ENCODE peak calls at places on chromosomes 4 and X, in eight cellular contexts. One of them, this sample, is unnamed.

GRCh38 chr4:78020677-78021076 is 36.4 kb upstream of the FRAS1 start:
- DNase-seq in CD4-positive, alpha-beta T cell: no peak
- DNase-seq in natural killer cell: no peak
- DNase-seq in T-cell: no peak
- DNase-seq in neural crest cell: no peak
- DNase-seq in stimulated activated CD4-positive, alpha-beta T cell treated with anti-CD3 and anti-CD28 coated beads, Interleukin-2, amount 100 ng/mL, for 24 hours: no peak
- DNase-seq in GM20000: no peak
- DNase-seq in fibroblast of pulmonary artery: no peak
- DNase-seq in this sample: peak; percentile 7

GRCh38 chrX:46444011-46444410 is 101.2 kb downstream of the ZNF674 start:
- DNase-seq in natural killer cell: no peak
- DNase-seq in neural crest cell: no peak
- DNase-seq in CD4-positive, alpha-beta T cell: no peak
- DNase-seq in fibroblast of pulmonary artery: peak; percentile 71
- DNase-seq in GM20000: no peak
- DNase-seq in stimulated activated CD4-positive, alpha-beta T cell treated with anti-CD3 and anti-CD28 coated beads, Interleukin-2, amount 100 ng/mL, for 24 hours: no peak
- DNase-seq in T-cell: no peak
- DNase-seq in this sample: peak; percentile 17

GRCh38 chr4:17721496-17722360 is 59.7 kb downstream of the FAM184B start:
- DNase-seq in neural crest cell: no peak
- DNase-seq in CD4-positive, alpha-beta T cell: no peak
- DNase-seq in fibroblast of pulmonary artery: peak; percentile 31
- DNase-seq in natural killer cell: no peak
- DNase-seq in stimulated activated CD4-positive, alpha-beta T cell treated with anti-CD3 and anti-CD28 coated beads, Interleukin-2, amount 100 ng/mL, for 24 hours: no peak
- DNase-seq in GM20000: no peak
- DNase-seq in T-cell: no peak
- DNase-seq in this sample: no peak

GRCh38 chr4:5955201-5955821 is 62.4 kb upstream of the CRMP1 start:
- DNase-seq in neural crest cell: no peak
- DNase-seq in CD4-positive, alpha-beta T cell: no peak
- DNase-seq in GM20000: no peak
- DNase-seq in T-cell: no peak
- DNase-seq in natural killer cell: no peak
- DNase-seq in stimulated activated CD4-positive, alpha-beta T cell treated with anti-CD3 and anti-CD28 coated beads, Interleukin-2, amount 100 ng/mL, for 24 hours: no peak
- DNase-seq in fibroblast of pulmonary artery: no peak
- DNase-seq in this sample: peak; percentile 85

GRCh38 chr4:158823461-158823873 is 54.6 kb downstream of the FNIP2 start:
- DNase-seq in CD4-positive, alpha-beta T cell: no peak
- DNase-seq in neural crest cell: no peak
- DNase-seq in fibroblast of pulmonary artery: peak; percentile 54
- DNase-seq in stimulated activated CD4-positive, alpha-beta T cell treated with anti-CD3 and anti-CD28 coated beads, Interleukin-2, amount 100 ng/mL, for 24 hours: no peak
- DNase-seq in T-cell: no peak
- DNase-seq in GM20000: no peak
- DNase-seq in natural killer cell: no peak
- DNase-seq in this sample: no peak

GRCh38 chr4:84159767-84160166 is 339.3 kb downstream of the NKX6-1 start:
- DNase-seq in CD4-positive, alpha-beta T cell: no peak
- DNase-seq in neural crest cell: peak; percentile 32
- DNase-seq in GM20000: no peak
- DNase-seq in natural killer cell: no peak
- DNase-seq in stimulated activated CD4-positive, alpha-beta T cell treated with anti-CD3 and anti-CD28 coated beads, Interleukin-2, amount 100 ng/mL, for 24 hours: no peak
- DNase-seq in fibroblast of pulmonary artery: no peak
- DNase-seq in T-cell: no peak
- DNase-seq in this sample: peak; percentile 18

GRCh38 chr4:143559757-143560147 is 46.2 kb downstream of the SMARCA5 start:
- DNase-seq in T-cell: no peak
- DNase-seq in fibroblast of pulmonary artery: no peak
- DNase-seq in natural killer cell: no peak
- DNase-seq in neural crest cell: no peak
- DNase-seq in stimulated activated CD4-positive, alpha-beta T cell treated with anti-CD3 and anti-CD28 coated beads, Interleukin-2, amount 100 ng/mL, for 24 hours: peak; percentile 44
- DNase-seq in CD4-positive, alpha-beta T cell: no peak
- DNase-seq in GM20000: no peak
- DNase-seq in this sample: peak; percentile 33

GRCh38 chr4:67549123-67549522 is 3.8 kb upstream of the CENPC start:
- DNase-seq in CD4-positive, alpha-beta T cell: no peak
- DNase-seq in fibroblast of pulmonary artery: peak; percentile 62
- DNase-seq in natural killer cell: no peak
- DNase-seq in stimulated activated CD4-positive, alpha-beta T cell treated with anti-CD3 and anti-CD28 coated beads, Interleukin-2, amount 100 ng/mL, for 24 hours: no peak
- DNase-seq in T-cell: no peak
- DNase-seq in GM20000: peak; percentile 19
- DNase-seq in neural crest cell: no peak
- DNase-seq in this sample: peak; percentile 48

GRCh38 chr4:61220556-61220955 is 20.4 kb downstream of the ADGRL3 start:
- DNase-seq in fibroblast of pulmonary artery: no peak
- DNase-seq in CD4-positive, alpha-beta T cell: no peak
- DNase-seq in stimulated activated CD4-positive, alpha-beta T cell treated with anti-CD3 and anti-CD28 coated beads, Interleukin-2, amount 100 ng/mL, for 24 hours: no peak
- DNase-seq in GM20000: no peak
- DNase-seq in natural killer cell: no peak
- DNase-seq in neural crest cell: no peak
- DNase-seq in T-cell: no peak
- DNase-seq in this sample: no peak

GRCh38 chrX:826026-826425 is 195.4 kb downstream of the SHOX start:
- DNase-seq in T-cell: no peak
- DNase-seq in natural killer cell: no peak
- DNase-seq in GM20000: no peak
- DNase-seq in stimulated activated CD4-positive, alpha-beta T cell treated with anti-CD3 and anti-CD28 coated beads, Interleukin-2, amount 100 ng/mL, for 24 hours: no peak
- DNase-seq in neural crest cell: no peak
- DNase-seq in CD4-positive, alpha-beta T cell: no peak
- DNase-seq in fibroblast of pulmonary artery: peak; percentile 23
- DNase-seq in this sample: no peak

GRCh38 chrX:15930585-15930984 is 76.0 kb upstream of the AP1S2 start:
- DNase-seq in fibroblast of pulmonary artery: peak; percentile 63
- DNase-seq in CD4-positive, alpha-beta T cell: no peak
- DNase-seq in natural killer cell: no peak
- DNase-seq in GM20000: peak; percentile 19
- DNase-seq in neural crest cell: no peak
- DNase-seq in stimulated activated CD4-positive, alpha-beta T cell treated with anti-CD3 and anti-CD28 coated beads, Interleukin-2, amount 100 ng/mL, for 24 hours: no peak
- DNase-seq in T-cell: no peak
- DNase-seq in this sample: peak; percentile 57

GRCh38 chr4:37839426-37839825 is 12.9 kb downstream of the PGM2 start:
- DNase-seq in GM20000: no peak
- DNase-seq in CD4-positive, alpha-beta T cell: no peak
- DNase-seq in T-cell: no peak
- DNase-seq in neural crest cell: no peak
- DNase-seq in fibroblast of pulmonary artery: no peak
- DNase-seq in natural killer cell: no peak
- DNase-seq in stimulated activated CD4-positive, alpha-beta T cell treated with anti-CD3 and anti-CD28 coated beads, Interleukin-2, amount 100 ng/mL, for 24 hours: no peak
- DNase-seq in this sample: no peak

GRCh38 chr4:2798399-2799301 is 5.8 kb downstream of the SH3BP2 start:
- DNase-seq in neural crest cell: no peak
- DNase-seq in T-cell: no peak
- DNase-seq in CD4-positive, alpha-beta T cell: no peak
- DNase-seq in stimulated activated CD4-positive, alpha-beta T cell treated with anti-CD3 and anti-CD28 coated beads, Interleukin-2, amount 100 ng/mL, for 24 hours: peak; percentile 67
- DNase-seq in GM20000: peak; percentile 75
- DNase-seq in fibroblast of pulmonary artery: peak; percentile 60
- DNase-seq in natural killer cell: no peak
- DNase-seq in this sample: peak; percentile 45

GRCh38 chr4:13865871-13866669 is 238.5 kb upstream of the BOD1L1 start:
- DNase-seq in stimulated activated CD4-positive, alpha-beta T cell treated with anti-CD3 and anti-CD28 coated beads, Interleukin-2, amount 100 ng/mL, for 24 hours: no peak
- DNase-seq in natural killer cell: no peak
- DNase-seq in fibroblast of pulmonary artery: no peak
- DNase-seq in T-cell: no peak
- DNase-seq in CD4-positive, alpha-beta T cell: no peak
- DNase-seq in GM20000: no peak
- DNase-seq in neural crest cell: no peak
- DNase-seq in this sample: no peak

GRCh38 chr4:52837716-52838558 is 24.2 kb upstream of the RASL11B start:
- DNase-seq in fibroblast of pulmonary artery: peak; percentile 35
- DNase-seq in T-cell: no peak
- DNase-seq in natural killer cell: no peak
- DNase-seq in GM20000: no peak
- DNase-seq in CD4-positive, alpha-beta T cell: no peak
- DNase-seq in neural crest cell: no peak
- DNase-seq in stimulated activated CD4-positive, alpha-beta T cell treated with anti-CD3 and anti-CD28 coated beads, Interleukin-2, amount 100 ng/mL, for 24 hours: no peak
- DNase-seq in this sample: peak; percentile 1

GRCh38 chr4:147640331-147640730 is 23.1 kb downstream of the TMEM184C start:
- DNase-seq in natural killer cell: no peak
- DNase-seq in GM20000: no peak
- DNase-seq in fibroblast of pulmonary artery: no peak
- DNase-seq in T-cell: no peak
- DNase-seq in CD4-positive, alpha-beta T cell: no peak
- DNase-seq in stimulated activated CD4-positive, alpha-beta T cell treated with anti-CD3 and anti-CD28 coated beads, Interleukin-2, amount 100 ng/mL, for 24 hours: no peak
- DNase-seq in neural crest cell: no peak
- DNase-seq in this sample: peak; percentile 0

GRCh38 chr4:145888393-145888792 is 50.2 kb downstream of the ZNF827 start:
- DNase-seq in GM20000: no peak
- DNase-seq in neural crest cell: no peak
- DNase-seq in stimulated activated CD4-positive, alpha-beta T cell treated with anti-CD3 and anti-CD28 coated beads, Interleukin-2, amount 100 ng/mL, for 24 hours: no peak
- DNase-seq in fibroblast of pulmonary artery: no peak
- DNase-seq in CD4-positive, alpha-beta T cell: no peak
- DNase-seq in T-cell: no peak
- DNase-seq in natural killer cell: no peak
- DNase-seq in this sample: no peak

GRCh38 chr4:20086067-20086466 is 165.6 kb upstream of the SLIT2 start:
- DNase-seq in stimulated activated CD4-positive, alpha-beta T cell treated with anti-CD3 and anti-CD28 coated beads, Interleukin-2, amount 100 ng/mL, for 24 hours: no peak
- DNase-seq in CD4-positive, alpha-beta T cell: no peak
- DNase-seq in neural crest cell: no peak
- DNase-seq in natural killer cell: no peak
- DNase-seq in GM20000: no peak
- DNase-seq in T-cell: no peak
- DNase-seq in fibroblast of pulmonary artery: no peak
- DNase-seq in this sample: no peak

GRCh38 chr4:180150818-180151217 is 2092.4 kb upstream of the TENM3 start:
- DNase-seq in neural crest cell: no peak
- DNase-seq in GM20000: no peak
- DNase-seq in T-cell: no peak
- DNase-seq in stimulated activated CD4-positive, alpha-beta T cell treated with anti-CD3 and anti-CD28 coated beads, Interleukin-2, amount 100 ng/mL, for 24 hours: no peak
- DNase-seq in natural killer cell: no peak
- DNase-seq in CD4-positive, alpha-beta T cell: no peak
- DNase-seq in fibroblast of pulmonary artery: no peak
- DNase-seq in this sample: peak; percentile 38

GRCh38 chr4:10117424-10118354 is 1.1 kb upstream of the WDR1 start:
- DNase-seq in natural killer cell: no peak
- DNase-seq in GM20000: no peak
- DNase-seq in stimulated activated CD4-positive, alpha-beta T cell treated with anti-CD3 and anti-CD28 coated beads, Interleukin-2, amount 100 ng/mL, for 24 hours: peak; percentile 57
- DNase-seq in CD4-positive, alpha-beta T cell: peak; percentile 56
- DNase-seq in neural crest cell: no peak
- DNase-seq in fibroblast of pulmonary artery: peak; percentile 50
- DNase-seq in T-cell: peak; percentile 50
- DNase-seq in this sample: peak; percentile 22

GRCh38 chr4:1300466-1301455 is 11.1 kb downstream of the MAEA start:
- DNase-seq in natural killer cell: no peak
- DNase-seq in stimulated activated CD4-positive, alpha-beta T cell treated with anti-CD3 and anti-CD28 coated beads, Interleukin-2, amount 100 ng/mL, for 24 hours: peak; percentile 36
- DNase-seq in neural crest cell: no peak
- DNase-seq in T-cell: no peak
- DNase-seq in CD4-positive, alpha-beta T cell: peak; percentile 47
- DNase-seq in fibroblast of pulmonary artery: peak; percentile 72
- DNase-seq in GM20000: no peak
- DNase-seq in this sample: no peak

GRCh38 chr4:40940317-40940720 is 190.6 kb downstream of the NSUN7 start:
- DNase-seq in T-cell: no peak
- DNase-seq in CD4-positive, alpha-beta T cell: no peak
- DNase-seq in stimulated activated CD4-positive, alpha-beta T cell treated with anti-CD3 and anti-CD28 coated beads, Interleukin-2, amount 100 ng/mL, for 24 hours: no peak
- DNase-seq in neural crest cell: no peak
- DNase-seq in fibroblast of pulmonary artery: peak; percentile 46
- DNase-seq in natural killer cell: no peak
- DNase-seq in GM20000: no peak
- DNase-seq in this sample: no peak

GRCh38 chrX:10310502-10310901 is 153.7 kb downstream of the CLCN4 start:
- DNase-seq in natural killer cell: no peak
- DNase-seq in neural crest cell: no peak
- DNase-seq in CD4-positive, alpha-beta T cell: no peak
- DNase-seq in fibroblast of pulmonary artery: no peak
- DNase-seq in T-cell: no peak
- DNase-seq in GM20000: no peak
- DNase-seq in stimulated activated CD4-positive, alpha-beta T cell treated with anti-CD3 and anti-CD28 coated beads, Interleukin-2, amount 100 ng/mL, for 24 hours: no peak
- DNase-seq in this sample: peak; percentile 1

GRCh38 chrX:24214568-24214967 is 65.0 kb downstream of the ZFX start:
- DNase-seq in CD4-positive, alpha-beta T cell: no peak
- DNase-seq in T-cell: no peak
- DNase-seq in natural killer cell: no peak
- DNase-seq in neural crest cell: no peak
- DNase-seq in GM20000: no peak
- DNase-seq in stimulated activated CD4-positive, alpha-beta T cell treated with anti-CD3 and anti-CD28 coated beads, Interleukin-2, amount 100 ng/mL, for 24 hours: no peak
- DNase-seq in fibroblast of pulmonary artery: no peak
- DNase-seq in this sample: no peak

GRCh38 chr4:155419266-155419665 is 42.5 kb upstream of the MAP9 start:
- DNase-seq in fibroblast of pulmonary artery: peak; percentile 55
- DNase-seq in natural killer cell: no peak
- DNase-seq in stimulated activated CD4-positive, alpha-beta T cell treated with anti-CD3 and anti-CD28 coated beads, Interleukin-2, amount 100 ng/mL, for 24 hours: no peak
- DNase-seq in T-cell: no peak
- DNase-seq in CD4-positive, alpha-beta T cell: no peak
- DNase-seq in GM20000: no peak
- DNase-seq in neural crest cell: no peak
- DNase-seq in this sample: no peak

GRCh38 chr4:175470141-175470540 is 341.9 kb downstream of the GPM6A start:
- DNase-seq in GM20000: no peak
- DNase-seq in T-cell: no peak
- DNase-seq in fibroblast of pulmonary artery: peak; percentile 35
- DNase-seq in CD4-positive, alpha-beta T cell: no peak
- DNase-seq in natural killer cell: no peak
- DNase-seq in stimulated activated CD4-positive, alpha-beta T cell treated with anti-CD3 and anti-CD28 coated beads, Interleukin-2, amount 100 ng/mL, for 24 hours: no peak
- DNase-seq in neural crest cell: no peak
- DNase-seq in this sample: no peak

GRCh38 chr4:25245181-25245580 is 11.3 kb downstream of the PI4K2B start:
- DNase-seq in T-cell: no peak
- DNase-seq in fibroblast of pulmonary artery: no peak
- DNase-seq in stimulated activated CD4-positive, alpha-beta T cell treated with anti-CD3 and anti-CD28 coated beads, Interleukin-2, amount 100 ng/mL, for 24 hours: no peak
- DNase-seq in GM20000: no peak
- DNase-seq in natural killer cell: no peak
- DNase-seq in CD4-positive, alpha-beta T cell: no peak
- DNase-seq in neural crest cell: no peak
- DNase-seq in this sample: no peak

GRCh38 chr4:33954759-33955158 is 2289.6 kb downstream of the ARAP2 start:
- DNase-seq in T-cell: no peak
- DNase-seq in GM20000: no peak
- DNase-seq in natural killer cell: no peak
- DNase-seq in CD4-positive, alpha-beta T cell: no peak
- DNase-seq in neural crest cell: no peak
- DNase-seq in fibroblast of pulmonary artery: no peak
- DNase-seq in stimulated activated CD4-positive, alpha-beta T cell treated with anti-CD3 and anti-CD28 coated beads, Interleukin-2, amount 100 ng/mL, for 24 hours: no peak
- DNase-seq in this sample: no peak

GRCh38 chr4:1777822-1778641 is 15.1 kb upstream of the FGFR3 start:
- DNase-seq in fibroblast of pulmonary artery: peak; percentile 20
- DNase-seq in GM20000: no peak
- DNase-seq in neural crest cell: peak; percentile 88
- DNase-seq in natural killer cell: no peak
- DNase-seq in stimulated activated CD4-positive, alpha-beta T cell treated with anti-CD3 and anti-CD28 coated beads, Interleukin-2, amount 100 ng/mL, for 24 hours: no peak
- DNase-seq in CD4-positive, alpha-beta T cell: no peak
- DNase-seq in T-cell: no peak
- DNase-seq in this sample: peak; percentile 61

GRCh38 chrX:75303795-75304194 is 29.9 kb downstream of the UPRT start:
- DNase-seq in CD4-positive, alpha-beta T cell: no peak
- DNase-seq in stimulated activated CD4-positive, alpha-beta T cell treated with anti-CD3 and anti-CD28 coated beads, Interleukin-2, amount 100 ng/mL, for 24 hours: no peak
- DNase-seq in GM20000: no peak
- DNase-seq in T-cell: no peak
- DNase-seq in natural killer cell: no peak
- DNase-seq in neural crest cell: no peak
- DNase-seq in fibroblast of pulmonary artery: peak; percentile 80
- DNase-seq in this sample: no peak

GRCh38 chrX:7654316-7654715 is 188.7 kb upstream of the VCX start:
- DNase-seq in T-cell: no peak
- DNase-seq in natural killer cell: no peak
- DNase-seq in stimulated activated CD4-positive, alpha-beta T cell treated with anti-CD3 and anti-CD28 coated beads, Interleukin-2, amount 100 ng/mL, for 24 hours: no peak
- DNase-seq in fibroblast of pulmonary artery: no peak
- DNase-seq in CD4-positive, alpha-beta T cell: no peak
- DNase-seq in GM20000: no peak
- DNase-seq in neural crest cell: no peak
- DNase-seq in this sample: no peak

GRCh38 chr4:7910721-7911015 is 29.0 kb downstream of the AFAP1 start:
- DNase-seq in GM20000: no peak
- DNase-seq in stimulated activated CD4-positive, alpha-beta T cell treated with anti-CD3 and anti-CD28 coated beads, Interleukin-2, amount 100 ng/mL, for 24 hours: no peak
- DNase-seq in T-cell: no peak
- DNase-seq in neural crest cell: no peak
- DNase-seq in natural killer cell: no peak
- DNase-seq in fibroblast of pulmonary artery: no peak
- DNase-seq in CD4-positive, alpha-beta T cell: no peak
- DNase-seq in this sample: no peak